ENCODE peak calls at places on chromosomes 2 and 18, in four cellular contexts. P, J, I and T are unnamed samples.

GRCh38 chr18:37778417-37779165 is 213.0 kb upstream of the CELF4 start:
- DNase-seq in P (peak), J (no peak), I (peak), T (peak)

GRCh38 chr2:186126181-186126580 is 359.9 kb upstream of the ZC3H15 start:
- DNase-seq in P (no peak), J (no peak), I (no peak), T (no peak)

GRCh38 chr2:71494523-71495155 is 41.3 kb downstream of the DYSF start:
- DNase-seq in P (no peak), J (no peak), I (no peak), T (no peak)

GRCh38 chr2:49403722-49404507 is 249.6 kb upstream of the FSHR start:
- DNase-seq in P (no peak), J (no peak), I (no peak), T (no peak)

GRCh38 chr2:205995260-205995659 is 90.7 kb downstream of the INO80D start:
- DNase-seq in P (no peak), J (no peak), I (no peak), T (no peak)

GRCh38 chr2:101770672-101771071 is 73.2 kb downstream of the MAP4K4 start:
- DNase-seq in P (peak), J (peak), I (no peak), T (peak)

GRCh38 chr2:190136259-190136658 is 73.7 kb upstream of the MSTN start:
- DNase-seq in P (peak), J (no peak), I (no peak), T (no peak)

GRCh38 chr2:36507408-36507812 is 90.6 kb downstream of the FEZ2 start:
- DNase-seq in P (peak), J (no peak), I (peak), T (peak)

GRCh38 chr18:58781627-58782194 is 83.0 kb upstream of the ZNF532 start:
- DNase-seq in P (peak), J (peak), I (peak), T (peak)

GRCh38 chr2:2057125-2057721 is 273.9 kb downstream of the MYT1L start:
- DNase-seq in P (peak), J (no peak), I (no peak), T (peak)

GRCh38 chr2:120985174-120985996 is 249.7 kb downstream of the GLI2 start:
- DNase-seq in P (no peak), J (no peak), I (no peak), T (no peak)

GRCh38 chr2:97870396-97870843 is 125.3 kb downstream of the TMEM131 start:
- DNase-seq in P (no peak), J (peak), I (no peak), T (peak)

GRCh38 chr2:132403176-132403575 is 13.4 kb upstream of the GPR39 start:
- DNase-seq in P (no peak), J (no peak), I (no peak), T (no peak)

GRCh38 chr2:123468071-123468470 is 557.0 kb upstream of the CNTNAP5 start:
- DNase-seq in P (no peak), J (no peak), I (no peak), T (no peak)

GRCh38 chr2:25421289-25421688 is 79.6 kb upstream of the DNMT3A start:
- DNase-seq in P (no peak), J (no peak), I (no peak), T (peak)

GRCh38 chr2:25420820-25421237 is 79.1 kb upstream of the DNMT3A start:
- DNase-seq in P (peak), J (peak), I (no peak), T (peak)

GRCh38 chr2:25417715-25418369 is 76.1 kb upstream of the DNMT3A start:
- DNase-seq in P (no peak), J (peak), I (no peak), T (no peak)

GRCh38 chr2:25419678-25420242 is 78.0 kb upstream of the DNMT3A start:
- DNase-seq in P (peak), J (peak), I (no peak), T (peak)

GRCh38 chr2:25418944-25419677 is 77.4 kb upstream of the DNMT3A start:
- DNase-seq in P (no peak), J (peak), I (no peak), T (no peak)
- TF ChIP-seq POLR2AphosphoS5 in P (no peak), J (peak), I (no peak), T (no peak)

DNA sequence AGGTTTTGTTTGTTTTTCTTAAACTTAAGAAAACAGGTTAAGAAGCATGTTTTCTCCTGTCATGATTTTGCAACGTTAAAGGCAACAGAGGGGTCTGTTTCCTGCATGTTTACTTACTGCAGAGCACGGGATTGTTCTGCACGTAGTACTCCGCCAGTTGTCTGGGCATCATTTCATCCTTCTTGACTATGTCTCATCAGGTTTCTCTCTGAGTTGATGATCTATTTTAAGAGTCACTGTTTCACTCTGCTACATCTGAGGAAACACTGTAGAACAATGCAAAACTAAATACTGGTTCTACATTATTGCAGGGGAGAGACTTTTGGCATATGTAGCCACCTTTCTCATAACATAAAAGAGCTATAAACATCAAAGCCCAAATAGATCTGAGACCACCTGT is 63.1 kb upstream of the CYRIA start:
- DNase-seq in P (no peak), J (no peak), I (no peak), T (no peak)
- H3K4me3 ChIP-seq in P (no peak), J (no peak), I (no peak), T (no peak)

GRCh38 chr2:55048925-55049793 is 1.1 kb downstream of the RTN4 start:
- DNase-seq in P (peak), J (no peak), I (peak), T (peak)

GRCh38 chr2:55052087-55053061 is 2.1 kb upstream of the RTN4 start:
- DNase-seq in P (no peak), J (no peak), I (no peak), T (no peak)

GRCh38 chr2:55050133-55050994 is at the start of gene RTN4:
- DNase-seq in P (peak), J (peak), I (peak), T (peak)

GRCh38 chr2:55049794-55050132 is 488 bp downstream of the RTN4 start:
- DNase-seq in P (no peak), J (no peak), I (peak), T (no peak)

DNA sequence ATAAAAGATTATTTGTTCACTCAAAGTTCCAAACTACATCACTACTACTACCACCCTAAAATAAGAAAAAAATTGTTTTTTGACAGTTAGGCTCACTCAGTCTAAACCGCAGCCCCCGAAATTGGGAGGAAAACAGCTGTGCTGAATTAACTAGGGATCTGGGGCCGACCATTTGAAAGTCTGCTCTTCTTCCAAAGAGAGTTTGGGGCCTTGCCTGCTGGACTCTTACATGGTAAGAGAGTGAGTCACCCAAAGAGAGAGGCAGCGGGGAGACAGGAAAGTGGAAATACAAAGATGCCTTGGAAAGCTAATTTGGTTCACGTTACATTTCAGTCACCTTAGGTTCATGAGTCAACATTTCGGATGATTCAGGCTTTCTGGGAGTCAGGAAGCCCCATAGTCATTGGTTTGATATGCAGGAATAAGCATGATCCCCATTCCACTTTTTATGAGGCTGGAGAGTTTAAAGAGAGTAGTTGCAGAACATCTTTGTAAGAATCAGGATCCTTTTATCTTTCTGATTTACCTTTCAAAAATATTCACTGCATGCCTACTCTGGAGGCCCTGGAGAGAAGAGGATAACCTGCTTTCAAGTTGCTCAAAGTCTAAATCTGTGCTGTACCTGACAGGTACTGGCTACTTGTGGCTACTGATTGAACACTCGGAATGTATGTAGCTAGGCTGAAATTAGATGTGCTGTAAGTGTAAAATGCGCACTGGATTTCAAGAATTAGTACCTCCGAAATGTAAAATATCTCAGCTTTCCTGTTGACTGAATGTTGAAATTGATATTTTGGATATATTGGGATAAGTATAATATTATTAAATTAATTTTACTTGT is 995 bp upstream of the RTN4 start:
- DNase-seq in P (peak), J (no peak), I (peak), T (peak)
- TF ChIP-seq POLR2AphosphoS5 in P (peak), J (no peak), I (peak), T (no peak)

GRCh38 chr2:162403884-162404283 is 60.0 kb downstream of the GCA start:
- DNase-seq in P (no peak), J (no peak), I (peak), T (no peak)

GRCh38 chr2:162401871-162402270 is 57.9 kb downstream of the GCA start:
- DNase-seq in P (no peak), J (no peak), I (no peak), T (no peak)

GRCh38 chr2:162400336-162400735 is 56.4 kb downstream of the GCA start:
- DNase-seq in P (no peak), J (no peak), I (no peak), T (no peak)
- H3K4me3 ChIP-seq in P (no peak), J (no peak), I (no peak), T (no peak)

GRCh38 chr2:72952110-72952823 is 34.9 kb downstream of the EMX1 start:
- DNase-seq in P (no peak), J (no peak), I (no peak), T (no peak)

GRCh38 chr2:72950558-72951255 is 33.4 kb downstream of the EMX1 start:
- DNase-seq in P (peak), J (no peak), I (no peak), T (no peak)

GRCh38 chr2:72952961-72953360 is 35.6 kb downstream of the EMX1 start:
- DNase-seq in P (no peak), J (no peak), I (no peak), T (no peak)

GRCh38 chr2:72949642-72950041 is 32.3 kb downstream of the EMX1 start:
- DNase-seq in P (no peak), J (no peak), I (no peak), T (no peak)

GRCh38 chr2:72951303-72952095 is 34.2 kb downstream of the EMX1 start:
- DNase-seq in P (no peak), J (no peak), I (no peak), T (no peak)
- TF ChIP-seq POLR2AphosphoS5 in P (no peak), J (no peak), I (no peak), T (no peak)

GRCh38 chr2:68741238-68741637 is 6.6 kb downstream of the ARHGAP25 start:
- DNase-seq in P (no peak), J (no peak), I (no peak), T (peak)

GRCh38 chr2:68741805-68742306 is 7.2 kb downstream of the ARHGAP25 start:
- DNase-seq in P (no peak), J (no peak), I (no peak), T (peak)

GRCh38 chr2:68740184-68740914 is 5.7 kb downstream of the ARHGAP25 start:
- DNase-seq in P (no peak), J (no peak), I (no peak), T (no peak)

GRCh38 chr2:68737717-68738116 is 3.1 kb downstream of the ARHGAP25 start:
- DNase-seq in P (peak), J (no peak), I (no peak), T (no peak)

GRCh38 chr2:68739261-68740183 is 4.9 kb downstream of the ARHGAP25 start:
- DNase-seq in P (no peak), J (no peak), I (no peak), T (no peak)
- H3K4me3 ChIP-seq in P (no peak), J (no peak), I (no peak), T (no peak)

GRCh38 chr18:43034683-43035500 is 80.6 kb downstream of the RIT2 start:
- DNase-seq in P (no peak), J (no peak), I (peak), T (no peak)
- TF ChIP-seq POLR2AphosphoS5 in P (no peak), J (no peak), I (peak), T (no peak)

GRCh38 chr2:127407661-127408003 is 10.6 kb upstream of the PROC start:
- DNase-seq in P (no peak), J (no peak), I (no peak), T (no peak)
- H3K4me3 ChIP-seq in P (no peak), J (peak), I (peak), T (peak)